ENCODE peak calls at places on chromosome 16, in eight cellular contexts. R is kidney epithelial cell, Y is cardiac fibroblast, N is bronchial epithelial cell, O is glutamatergic neuron, E is fibroblast of pulmonary artery, L is GM23338, A is foreskin keratinocyte. C is an unnamed sample.

GRCh38 chr16:4613636-4614570 is 785 bp downstream of the UBALD1 start:
- DNase-seq in Y (peak; percentile 37), L (peak; percentile 62), N (no peak), E (peak; percentile 42), O (peak; percentile 73), R (no peak), A (no peak), C (peak; percentile 51)

GRCh38 chr16:23324727-23325126 is 22.6 kb downstream of the SCNN1B start:
- DNase-seq in L (no peak), E (no peak), A (no peak), O (no peak), R (no peak), Y (no peak), N (no peak), C (no peak)

GRCh38 chr16:12120331-12120981 is 143.9 kb downstream of the SNX29 start:
- DNase-seq in A (no peak), R (no peak), E (peak; percentile 78), N (no peak), L (no peak), Y (peak; percentile 92), O (peak; percentile 39), C (no peak)

GRCh38 chr16:73071131-73071940 is 23.4 kb upstream of the ZFHX3 start:
- DNase-seq in O (peak; percentile 72), E (peak; percentile 57), Y (peak; percentile 40), L (peak; percentile 79), R (no peak), A (no peak), N (no peak), C (no peak)

GRCh38 chr16:85722497-85722896 is 28.4 kb downstream of the C16orf74 start:
- DNase-seq in N (no peak), L (no peak), R (no peak), O (no peak), Y (no peak), A (no peak), E (no peak), C (no peak)

GRCh38 chr16:88533381-88533831 is 36.8 kb upstream of the ZC3H18 start:
- DNase-seq in Y (peak; percentile 43), R (no peak), L (peak; percentile 63), N (peak; percentile 12), A (no peak), O (no peak), E (no peak), C (no peak)

GRCh38 chr16:80627108-80627507 is 86.3 kb downstream of the DYNLRB2 start:
- DNase-seq in Y (no peak), O (no peak), E (no peak), A (no peak), L (no peak), N (no peak), R (no peak), C (no peak)

GRCh38 chr16:69444873-69445517 is 20.6 kb downstream of the CYB5B start:
- DNase-seq in O (no peak), Y (peak; percentile 68), N (no peak), E (peak; percentile 54), L (no peak), R (no peak), A (no peak), C (no peak)

GRCh38 chr16:76729525-76729924 is 452.3 kb downstream of the CNTNAP4 start:
- DNase-seq in R (peak; percentile 16), E (no peak), Y (no peak), O (no peak), A (peak; percentile 25), L (peak; percentile 10), N (peak; percentile 7), C (no peak)

GRCh38 chr16:28320741-28321140 is 28.4 kb downstream of the SBK1 start:
- DNase-seq in L (no peak), O (no peak), R (no peak), N (no peak), Y (no peak), A (no peak), E (no peak), C (no peak)

GRCh38 chr16:28319476-28320022 is 27.2 kb downstream of the SBK1 start:
- DNase-seq in R (no peak), A (no peak), E (no peak), O (no peak), N (no peak), L (no peak), Y (no peak), C (no peak)

GRCh38 chr16:28324235-28324886 is 32.0 kb downstream of the SBK1 start:
- DNase-seq in A (no peak), Y (no peak), E (no peak), O (no peak), N (peak; percentile 67), R (no peak), L (no peak), C (no peak)

GRCh38 chr16:28320023-28320561 is 27.8 kb downstream of the SBK1 start:
- DNase-seq in E (no peak), Y (no peak), A (no peak), N (no peak), O (no peak), L (no peak), R (no peak), C (no peak)

GRCh38 chr16:28321700-28322411 is 29.5 kb downstream of the SBK1 start:
- DNase-seq in O (peak; percentile 80), E (peak; percentile 28), N (peak; percentile 13), A (no peak), L (peak; percentile 84), R (no peak), Y (peak; percentile 43), C (peak; percentile 65)
- TF ChIP-seq CTCF in O (peak; percentile 89), E (peak; percentile 83), N (peak; percentile 95), A (peak; percentile 77), L (peak; percentile 72), R (peak; percentile 84), Y (peak; percentile 87), C (peak; percentile 94)

GRCh38 chr16:3094289-3095027 is 4.6 kb downstream of the ZSCAN10 start:
- DNase-seq in N (peak; percentile 38), A (peak; percentile 20), L (peak; percentile 86), O (no peak), Y (peak; percentile 69), E (peak; percentile 69), R (no peak), C (peak; percentile 78)
- TF ChIP-seq CTCF in N (peak; percentile 66), A (peak; percentile 71), L (peak; percentile 97), O (no peak), Y (peak; percentile 75), E (peak; percentile 65), R (peak; percentile 51), C (peak; percentile 79)

GRCh38 chr16:79363484-79363883 is 237.1 kb downstream of the MAF start:
- DNase-seq in L (no peak), A (no peak), Y (no peak), R (no peak), N (no peak), E (no peak), O (no peak), C (no peak)
- TF ChIP-seq CTCF in L (no peak), A (no peak), Y (no peak), R (no peak), N (no peak), E (no peak), O (no peak), C (no peak)

GRCh38 chr16:1821861-1822611 is 4.6 kb downstream of the HAGH start:
- DNase-seq in R (no peak), Y (no peak), L (no peak), E (no peak), N (peak; percentile 48), O (no peak), A (peak; percentile 38), C (no peak)

GRCh38 chr16:1822801-1823200 is 3.8 kb downstream of the HAGH start:
- DNase-seq in E (no peak), O (no peak), Y (no peak), N (no peak), A (no peak), R (no peak), L (no peak), C (no peak)

GRCh38 chr16:1825381-1825863 is 1.2 kb downstream of the HAGH start:
- DNase-seq in N (no peak), L (no peak), A (no peak), E (no peak), Y (no peak), O (no peak), R (no peak), C (no peak)

GRCh38 chr16:1825864-1826690 is 548 bp downstream of the HAGH start:
- DNase-seq in O (peak; percentile 70), E (peak; percentile 6), R (no peak), A (no peak), L (peak; percentile 76), N (peak; percentile 33), Y (no peak), C (peak; percentile 72)

GRCh38 chr16:1823821-1824220 is 2.8 kb downstream of the HAGH start:
- DNase-seq in L (peak; percentile 71), E (peak; percentile 68), N (peak; percentile 60), O (peak; percentile 69), R (no peak), A (peak; percentile 40), Y (peak; percentile 75), C (peak; percentile 49)
- TF ChIP-seq CTCF in L (peak; percentile 28), E (peak; percentile 30), N (peak; percentile 52), O (no peak), R (peak; percentile 60), A (peak; percentile 55), Y (peak; percentile 30), C (no peak)

DNA sequence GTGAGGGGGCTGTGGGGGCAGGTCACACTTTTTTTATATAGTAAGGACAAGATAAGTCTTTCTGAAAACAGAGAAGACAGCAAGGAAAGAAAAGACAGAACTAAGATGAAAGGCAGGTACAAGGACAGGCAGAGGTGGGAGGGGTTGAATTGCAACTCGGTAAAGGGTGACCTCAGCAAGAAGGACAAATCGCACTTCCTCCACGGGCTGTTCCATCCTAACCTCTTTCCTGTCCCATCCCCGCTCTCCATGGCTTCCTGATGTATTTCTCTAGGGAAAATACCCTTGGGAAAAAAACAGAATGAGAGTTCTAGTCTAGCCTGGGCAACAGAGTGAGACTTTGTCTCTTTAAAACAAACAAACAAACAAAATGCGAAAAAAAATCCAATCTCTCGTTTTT is 57.3 kb downstream of the ARHGAP17 start:
- DNase-seq in N (no peak), Y (no peak), A (no peak), O (no peak), R (no peak), L (peak; percentile 17), E (no peak), C (no peak)
- TF ChIP-seq CTCF in N (no peak), Y (no peak), A (no peak), O (no peak), R (no peak), L (no peak), E (no peak), C (no peak)

GRCh38 chr16:10877472-10877946 is 507 bp downstream of the CIITA start:
- DNase-seq in N (no peak), Y (no peak), E (no peak), O (no peak), R (no peak), L (peak; percentile 38), A (no peak), C (no peak)
- TF ChIP-seq CTCF in N (no peak), Y (no peak), E (no peak), O (no peak), R (no peak), L (peak; percentile 31), A (no peak), C (no peak)

C was measured in activated CD8-positive, alpha-beta T cell treated with anti-CD3 and anti-CD28 coated beads for 36 hours.